ENCODE peak calls at places on chromosomes 7 and 10, in seven cellular contexts. G is AG09309, V is fibroblast of pulmonary artery, K is osteoblast, P is fibroblast of mammary gland, F is AG04450, U is colonic mucosa. Q is an unnamed sample.

GRCh38 chr10:31318382-31318853 is 598 bp upstream of the ZEB1 start:
- DNase-seq in U (peak), F (no peak), V (peak), P (peak), G (no peak), K (peak), Q (no peak)

GRCh38 chr7:80054356-80054755 is 80.3 kb upstream of the GNAI1 start:
- DNase-seq in V (peak), P (peak), K (peak), U (no peak), F (peak), G (no peak), Q (no peak)

GRCh38 chr7:129095258-129095657 is 40.3 kb upstream of the TNPO3 start:
- DNase-seq in F (no peak), V (no peak), G (no peak), K (no peak), P (no peak), U (no peak), Q (no peak)

GRCh38 chr10:83373659-83374058 is 765.6 kb upstream of the GHITM start:
- DNase-seq in U (no peak), V (peak), G (peak), F (no peak), P (no peak), K (no peak), Q (no peak)

GRCh38 chr10:60454336-60454735 is 64.7 kb upstream of the ANK3 start:
- DNase-seq in G (no peak), K (no peak), V (no peak), U (no peak), F (no peak), P (no peak), Q (no peak)

GRCh38 chr7:100386940-100387339 is 13.7 kb downstream of the PILRA start:
- DNase-seq in F (no peak), G (no peak), K (no peak), U (no peak), V (no peak), P (no peak), Q (no peak)

GRCh38 chr10:71266147-71266917 is 52.7 kb upstream of the SLC29A3 start:
- DNase-seq in P (peak), K (peak), G (peak), U (no peak), F (peak), V (peak), Q (peak)

GRCh38 chr10:77804371-77804770 is 122.2 kb downstream of the DLG5 start:
- DNase-seq in V (no peak), F (no peak), G (no peak), U (no peak), K (no peak), P (no peak), Q (no peak)

GRCh38 chr10:129938460-129938859 is 25.6 kb downstream of the EBF3 start:
- DNase-seq in G (no peak), K (peak), P (no peak), V (no peak), U (no peak), F (no peak), Q (no peak)

GRCh38 chr7:107890493-107890961 is 456 bp upstream of the DLD start:
- DNase-seq in F (no peak), G (no peak), U (peak), P (no peak), V (no peak), K (peak), Q (no peak)

GRCh38 chr10:5095687-5096086 is 1.5 kb downstream of the AKR1C3 start:
- DNase-seq in K (peak), G (no peak), P (peak), F (no peak), V (no peak), U (no peak), Q (no peak)

GRCh38 chr7:91292506-91292905 is 28.3 kb downstream of the FZD1 start:
- DNase-seq in P (no peak), F (no peak), K (no peak), V (no peak), G (no peak), U (no peak), Q (no peak)

GRCh38 chr10:46550076-46550790 is 6.2 kb downstream of the GPRIN2 start:
- DNase-seq in G (no peak), U (no peak), V (no peak), P (no peak), F (no peak), K (peak), Q (no peak)

GRCh38 chr10:117477961-117478670 is 64.4 kb upstream of the EMX2 start:
- DNase-seq in P (peak), U (no peak), F (no peak), G (peak), V (peak), K (peak), Q (peak)

GRCh38 chr10:69374242-69374641 is 42.5 kb downstream of the TACR2 start:
- DNase-seq in K (no peak), F (no peak), G (no peak), V (no peak), U (no peak), P (no peak), Q (no peak)

GRCh38 chr7:158531661-158532060 is 56.0 kb downstream of the PTPRN2 start:
- DNase-seq in F (no peak), V (no peak), G (no peak), K (no peak), U (no peak), P (no peak), Q (no peak)

GRCh38 chr10:44911081-44911540 is at the start of gene TMEM72:
- DNase-seq in U (peak), P (no peak), G (no peak), K (no peak), V (no peak), F (no peak), Q (no peak)

DNA sequence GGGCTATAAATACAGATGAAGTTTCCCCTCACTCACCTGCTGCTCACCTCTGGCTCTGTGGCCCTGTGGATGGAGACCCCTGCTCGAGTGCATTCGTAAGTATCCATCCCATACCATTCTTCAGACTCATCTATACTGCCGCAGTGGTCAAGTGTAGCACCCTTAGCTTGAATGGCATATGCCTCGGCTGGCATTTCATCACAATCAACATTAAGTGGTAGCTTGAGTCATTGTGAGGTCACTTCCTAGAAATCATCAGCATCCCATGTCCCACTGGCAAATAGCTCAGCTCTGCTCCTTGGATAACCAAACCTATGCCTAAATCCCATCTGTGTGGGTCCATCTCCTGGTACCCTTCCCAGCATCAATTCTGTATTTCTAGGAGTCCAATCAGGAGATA is 38.2 kb downstream of the MDH2 start:
- DNase-seq in K (peak), V (peak), F (no peak), U (no peak), P (peak), G (no peak), Q (no peak)
- H3K4me3 ChIP-seq in K (no peak), V (no peak), F (no peak), U (no peak), P (no peak), G (no peak), Q (no peak)

GRCh38 chr10:21171936-21172773 is 275.0 kb upstream of the NEBL start:
- DNase-seq in P (no peak), G (no peak), F (no peak), U (peak), V (no peak), K (no peak), Q (no peak)
- H3K4me3 ChIP-seq in P (peak), G (no peak), F (no peak), U (peak), V (peak), K (no peak), Q (peak)

GRCh38 chr10:14616465-14616864 is 158.2 kb downstream of the FAM107B start:
- DNase-seq in F (no peak), G (no peak), V (no peak), P (no peak), U (no peak), K (no peak), Q (no peak)
- H3K4me3 ChIP-seq in F (no peak), G (no peak), V (no peak), P (no peak), U (no peak), K (no peak), Q (no peak)

GRCh38 chr7:106775552-106775936 is 89.5 kb upstream of the PIK3CG start:
- DNase-seq in U (no peak), K (peak), F (no peak), G (peak), V (peak), P (peak), Q (peak)
- H3K4me3 ChIP-seq in U (no peak), K (peak), F (peak), G (peak), V (peak), P (no peak), Q (peak)

DNA sequence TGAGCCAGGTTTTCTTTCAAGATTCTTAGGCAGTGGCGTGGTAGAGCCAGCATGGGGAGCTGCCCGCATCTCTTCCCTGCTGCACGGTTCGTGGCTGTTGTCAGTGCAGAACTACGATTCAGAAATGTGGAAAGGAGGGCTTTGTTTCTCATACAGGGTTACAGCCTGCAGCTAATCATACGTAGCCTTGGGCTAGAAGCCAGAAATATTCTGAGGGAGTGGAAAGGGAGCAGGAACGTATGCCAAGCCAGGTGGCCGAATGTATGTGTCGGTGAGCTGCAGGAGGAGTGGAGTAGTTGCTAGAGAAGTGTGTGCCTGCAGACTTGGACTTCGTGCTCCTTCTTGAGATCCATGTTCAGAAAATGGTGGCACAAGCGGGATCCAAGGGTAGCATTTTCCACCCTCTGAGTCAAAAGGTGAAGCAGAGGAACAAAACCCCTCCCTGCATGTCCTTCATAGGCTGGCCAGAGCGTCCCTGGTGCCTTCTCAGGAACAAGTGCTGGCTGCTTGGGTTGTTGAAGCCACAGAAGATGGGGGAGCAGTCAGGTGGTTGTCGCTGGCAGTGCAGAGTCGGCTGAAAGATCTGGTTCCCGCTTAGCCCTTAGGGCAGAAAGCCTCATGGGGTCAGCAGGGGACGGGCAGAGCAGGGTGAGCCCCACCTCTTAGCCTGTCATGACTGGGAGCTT is 40.9 kb downstream of the LANCL2 start:
- DNase-seq in V (no peak), G (no peak), P (no peak), F (no peak), U (no peak), K (no peak), Q (no peak)
- H3K4me3 ChIP-seq in V (no peak), G (no peak), P (no peak), F (no peak), U (no peak), K (no peak), Q (no peak)

GRCh38 chr7:66920256-66920655 is 769 bp upstream of the TMEM248 start:
- DNase-seq in U (no peak), V (no peak), K (peak), P (no peak), G (no peak), F (no peak), Q (no peak)
- H3K4me3 ChIP-seq in U (peak), V (peak), K (peak), P (peak), G (no peak), F (peak), Q (peak)

DNA sequence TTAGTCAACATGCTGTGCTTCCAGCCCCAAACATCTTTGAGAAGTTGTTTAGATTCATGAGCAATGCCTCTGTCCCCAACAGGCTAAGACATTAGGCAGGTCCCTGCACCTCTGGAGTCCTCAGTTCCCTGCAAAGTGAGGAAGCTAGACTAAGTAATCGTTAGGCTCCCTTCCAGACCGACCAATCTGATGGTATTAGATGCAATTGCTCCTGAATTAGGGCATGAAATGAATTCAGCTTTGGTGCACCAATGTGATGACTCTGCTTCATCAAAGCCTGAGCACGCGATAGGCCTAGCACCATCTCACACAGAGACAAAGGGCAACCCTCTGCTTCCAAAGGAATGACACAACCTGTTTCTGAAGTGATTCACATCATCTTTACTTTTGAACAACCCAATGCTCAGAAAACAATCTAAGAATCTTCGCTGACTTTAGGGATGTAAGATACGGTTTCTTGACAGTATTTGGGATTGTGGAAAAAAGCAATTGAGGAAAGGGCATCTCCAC is 723 bp upstream of the TES start:
- DNase-seq in F (no peak), P (no peak), U (no peak), K (no peak), V (no peak), G (no peak), Q (no peak)
- H3K4me3 ChIP-seq in F (no peak), P (no peak), U (no peak), K (no peak), V (no peak), G (no peak), Q (peak)

GRCh38 chr10:100709146-100709545 is 36.2 kb upstream of the PAX2 start:
- DNase-seq in P (no peak), V (no peak), U (no peak), F (no peak), G (no peak), K (no peak), Q (no peak)

GRCh38 chr10:100713049-100713858 is 32.1 kb upstream of the PAX2 start:
- DNase-seq in V (no peak), U (no peak), P (no peak), K (peak), F (no peak), G (no peak), Q (no peak)

GRCh38 chr10:100707261-100707848 is 38.0 kb upstream of the PAX2 start:
- DNase-seq in F (no peak), G (no peak), P (no peak), K (peak), V (no peak), U (no peak), Q (no peak)

GRCh38 chr10:100709655-100710054 is 35.7 kb upstream of the PAX2 start:
- DNase-seq in K (peak), P (no peak), V (no peak), G (no peak), F (no peak), U (no peak), Q (no peak)

DNA sequence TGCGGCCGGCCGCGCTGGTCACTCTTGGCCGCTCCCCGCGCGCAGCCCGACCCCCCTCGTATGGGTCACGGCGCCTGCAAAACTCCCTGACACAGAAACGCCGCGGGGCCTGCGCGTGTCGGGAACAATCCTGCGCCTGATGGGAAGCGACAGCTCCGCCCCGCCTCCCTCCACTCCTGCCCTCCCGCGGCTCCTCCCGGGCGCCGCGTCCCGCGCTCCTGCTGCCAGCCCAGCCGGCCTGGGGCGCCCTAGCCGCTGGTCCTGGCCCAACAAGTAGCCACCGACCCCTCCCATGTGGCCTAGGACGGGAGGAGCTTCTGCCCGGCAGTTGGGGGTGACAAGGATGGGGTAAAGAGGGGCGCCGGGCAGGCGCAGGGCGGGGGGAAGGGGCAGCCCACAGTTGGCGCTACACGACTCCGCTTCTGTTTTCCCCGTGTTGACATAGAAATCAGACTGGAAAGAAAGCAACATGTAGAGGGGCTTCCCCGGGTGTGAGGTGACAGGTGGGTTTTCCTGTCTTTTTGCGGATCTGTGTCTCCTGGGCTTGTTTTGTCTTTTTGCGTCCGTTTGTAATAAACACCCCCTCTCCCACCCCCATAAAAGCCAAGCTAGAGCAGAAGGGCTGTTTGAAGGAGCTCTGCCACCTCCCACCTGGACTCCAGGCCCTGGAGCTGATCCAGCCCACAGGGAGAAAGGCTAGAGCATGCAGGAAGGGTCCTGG is 35.1 kb upstream of the PAX2 start:
- DNase-seq in U (no peak), K (peak), P (no peak), F (no peak), V (no peak), G (no peak), Q (no peak)
- H3K4me3 ChIP-seq in U (no peak), K (no peak), P (no peak), F (no peak), V (no peak), G (no peak), Q (no peak)

DNA sequence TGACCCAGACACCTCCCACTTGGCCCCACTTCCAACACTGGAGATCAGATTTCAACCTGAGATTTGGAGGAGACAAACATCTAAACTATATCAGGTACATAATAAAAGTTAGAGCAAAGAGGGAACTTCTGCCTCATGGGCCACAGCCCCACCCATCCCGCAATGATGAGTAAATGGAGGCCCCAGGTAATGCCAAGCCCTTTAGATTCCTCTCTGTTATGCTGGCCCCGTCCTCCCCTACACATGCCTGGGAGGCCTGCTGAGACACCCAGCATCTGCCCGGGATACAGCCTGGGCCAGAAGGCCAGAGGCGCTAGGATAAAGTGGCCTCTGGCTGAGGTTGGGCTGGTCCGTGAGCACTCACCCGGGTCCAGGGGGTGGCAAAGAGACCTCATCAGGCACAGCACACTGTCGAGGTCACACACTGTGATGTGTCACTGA is 185.5 kb upstream of the SH2B2 start:
- DNase-seq in V (no peak), F (no peak), K (no peak), G (no peak), U (no peak), P (no peak), Q (no peak)
- H3K4me3 ChIP-seq in V (no peak), F (no peak), K (no peak), G (no peak), U (no peak), P (no peak), Q (no peak)

GRCh38 chr10:110373857-110374654 is 69.3 kb upstream of the SMNDC1 start:
- DNase-seq in U (no peak), G (no peak), K (no peak), V (no peak), P (no peak), F (no peak), Q (no peak)
- H3K4me3 ChIP-seq in U (no peak), G (no peak), K (no peak), V (no peak), P (no peak), F (no peak), Q (no peak)

Q was measured in astrocyte of the spinal cord.